ENCODE peak calls at places on chromosomes 5 and 9, in ten cellular contexts. F is SK-N-SH; C is small intestine; V is H1; E is heart left ventricle; T is effector memory CD4-positive, alpha-beta T cell; P is tibial nerve; L is psoas muscle; D is Karpas-422; Z is aorta. H is an unnamed sample.

GRCh38 chr9:84070590-84070989 is 90.0 kb downstream of the RMI1 start:
- DNase-seq in F (no peak), C (no peak), V (no peak), E (no peak), T (no peak), P (no peak), L (no peak), D (no peak), Z (no peak), H (no peak)

GRCh38 chr9:96883922-96884321 is 29.6 kb upstream of the ZNF782 start:
- DNase-seq in F (no peak), C (no peak), V (no peak), E (no peak), T (no peak), P (no peak), L (no peak), D (no peak), Z (no peak), H (no peak)

GRCh38 chr5:139394654-139395566 is at the start of gene PROB1:
- DNase-seq in F (no peak), C (no peak), V (no peak), E (peak; percentile 87), T (no peak), P (no peak), L (peak; percentile 81), D (no peak), Z (no peak), H (no peak)

GRCh38 chr5:120872292-120872691 is 408.2 kb downstream of the PRR16 start:
- DNase-seq in F (no peak), C (no peak), V (no peak), E (no peak), T (no peak), P (no peak), L (no peak), D (no peak), Z (no peak), H (no peak)

GRCh38 chr9:137437691-137438590 is 3.2 kb downstream of the ENTPD8 start:
- DNase-seq in F (peak; percentile 21), C (peak; percentile 36), V (no peak), E (peak; percentile 52), T (no peak), P (no peak), L (peak; percentile 9), D (no peak), Z (peak; percentile 40), H (no peak)

GRCh38 chr9:134518004-134518606 is 123.5 kb upstream of the COL5A1 start:
- DNase-seq in F (peak; percentile 96), C (no peak), V (no peak), E (peak; percentile 69), T (no peak), P (no peak), L (peak; percentile 65), D (no peak), Z (no peak), H (no peak)

GRCh38 chr5:98768160-98769005 is 5.1 kb upstream of the RGMB start:
- DNase-seq in F (peak; percentile 73), C (peak; percentile 68), V (peak; percentile 82), E (peak; percentile 51), T (peak; percentile 5), P (no peak), L (peak; percentile 23), D (peak; percentile 67), Z (no peak), H (peak; percentile 58)

GRCh38 chr5:103624748-103625147 is 62.2 kb upstream of the NUDT12 start:
- DNase-seq in F (no peak), C (no peak), V (no peak), E (no peak), T (no peak), P (no peak), L (no peak), D (no peak), Z (no peak), H (no peak)

GRCh38 chr5:84861306-84861705 is 476.6 kb upstream of the EDIL3 start:
- DNase-seq in F (no peak), C (no peak), V (no peak), E (no peak), T (no peak), P (no peak), L (no peak), D (no peak), Z (no peak), H (no peak)

GRCh38 chr5:32960340-32961065 is 249.4 kb downstream of the NPR3 start:
- DNase-seq in F (no peak), C (no peak), V (no peak), E (no peak), T (no peak), P (no peak), L (no peak), D (no peak), Z (no peak), H (no peak)

GRCh38 chr5:54524082-54524481 is 6.5 kb downstream of the SNX18 start:
- DNase-seq in F (no peak), C (no peak), V (no peak), E (no peak), T (no peak), P (no peak), L (no peak), D (no peak), Z (no peak), H (no peak)

GRCh38 chr5:54525226-54525625 is 7.7 kb downstream of the SNX18 start:
- DNase-seq in F (no peak), C (peak; percentile 85), V (no peak), E (no peak), T (no peak), P (no peak), L (no peak), D (no peak), Z (no peak), H (no peak)

GRCh38 chr5:54524704-54525103 is 7.1 kb downstream of the SNX18 start:
- DNase-seq in F (peak; percentile 64), C (peak; percentile 40), V (no peak), E (peak; percentile 74), T (no peak), P (no peak), L (no peak), D (no peak), Z (peak; percentile 83), H (no peak)

GRCh38 chr5:54522080-54522479 is 4.5 kb downstream of the SNX18 start:
- DNase-seq in F (no peak), C (no peak), V (no peak), E (no peak), T (no peak), P (no peak), L (no peak), D (no peak), Z (no peak), H (no peak)

DNA sequence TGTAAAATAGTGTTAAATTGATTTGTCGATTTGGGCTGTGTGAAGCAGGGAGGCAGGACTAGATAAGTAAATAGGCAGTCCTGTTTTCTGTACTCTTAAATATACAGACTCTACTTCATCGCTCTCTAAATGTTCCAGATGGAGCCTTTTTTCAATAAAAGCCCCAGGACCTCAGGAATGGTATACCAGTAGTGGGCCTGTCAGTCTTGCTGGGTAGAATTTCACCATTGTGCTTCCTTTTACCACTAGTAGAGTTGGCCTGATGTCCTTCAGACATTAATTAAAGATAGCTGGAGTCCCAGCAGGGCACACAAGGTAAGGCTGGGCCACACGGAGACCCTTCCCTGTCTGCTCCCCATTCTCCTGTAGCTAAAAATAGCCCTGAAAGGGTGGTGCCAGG is 6.0 kb downstream of the SNX18 start:
- DNase-seq in F (no peak), C (no peak), V (no peak), E (no peak), T (no peak), P (no peak), L (no peak), D (no peak), Z (no peak), H (no peak)
- H3K4me1 ChIP-seq in F (peaks cover 43% of the 10 kb centered on the region), C (peaks cover 48% of the 10 kb centered on the region), V (peaks cover 11% of the 10 kb centered on the region), E (peaks cover 77% of the 10 kb centered on the region), T (peaks cover 28% of the 10 kb centered on the region), P (peaks cover 66% of the 10 kb centered on the region), L (peaks cover 79% of the 10 kb centered on the region), D (no peaks in the 10 kb centered on the region), Z (peaks cover 3% of the 10 kb centered on the region), H (no peaks in the 10 kb centered on the region)

GRCh38 chr9:70415041-70415440 is 584 bp upstream of the KLF9 start:
- DNase-seq in F (no peak), C (no peak), V (no peak), E (no peak), T (no peak), P (no peak), L (no peak), D (no peak), Z (no peak), H (no peak)
- H3K4me1 ChIP-seq in F (peaks cover 25% of the 10 kb centered on the region), C (no peaks in the 10 kb centered on the region), V (peaks cover 6% of the 10 kb centered on the region), E (peaks cover 43% of the 10 kb centered on the region), T (peaks cover 27% of the 10 kb centered on the region), P (peaks cover 32% of the 10 kb centered on the region), L (peaks cover 36% of the 10 kb centered on the region), D (peaks cover 25% of the 10 kb centered on the region), Z (no peaks in the 10 kb centered on the region), H (peaks cover 7% of the 10 kb centered on the region)

GRCh38 chr5:77986261-77986660 is 210.1 kb upstream of the TBCA start:
- DNase-seq in F (no peak), C (no peak), V (no peak), E (no peak), T (no peak), P (no peak), L (no peak), D (no peak), Z (no peak), H (no peak)
- H3K4me1 ChIP-seq in F (peaks cover 10% of the 10 kb centered on the region), C (no peaks in the 10 kb centered on the region), V (peaks cover 28% of the 10 kb centered on the region), E (no peaks in the 10 kb centered on the region), T (no peaks in the 10 kb centered on the region), P (no peaks in the 10 kb centered on the region), L (peaks cover 3% of the 10 kb centered on the region), D (no peaks in the 10 kb centered on the region), Z (no peaks in the 10 kb centered on the region), H (peaks cover 33% of the 10 kb centered on the region)

GRCh38 chr5:73303139-73304079 is 130.4 kb downstream of the TMEM174 start:
- DNase-seq in F (peak; percentile 49), C (no peak), V (peak; percentile 85), E (no peak), T (no peak), P (no peak), L (no peak), D (no peak), Z (no peak), H (no peak)

GRCh38 chr5:73301208-73302088 is 128.5 kb downstream of the TMEM174 start:
- DNase-seq in F (no peak), C (no peak), V (peak; percentile 58), E (no peak), T (no peak), P (no peak), L (no peak), D (no peak), Z (no peak), H (no peak)

GRCh38 chr5:73304381-73304780 is 131.4 kb downstream of the TMEM174 start:
- DNase-seq in F (no peak), C (no peak), V (no peak), E (no peak), T (no peak), P (no peak), L (no peak), D (no peak), Z (no peak), H (no peak)

GRCh38 chr5:73300520-73301207 is 127.7 kb downstream of the TMEM174 start:
- DNase-seq in F (no peak), C (no peak), V (peak; percentile 59), E (no peak), T (no peak), P (no peak), L (no peak), D (no peak), Z (no peak), H (no peak)

DNA sequence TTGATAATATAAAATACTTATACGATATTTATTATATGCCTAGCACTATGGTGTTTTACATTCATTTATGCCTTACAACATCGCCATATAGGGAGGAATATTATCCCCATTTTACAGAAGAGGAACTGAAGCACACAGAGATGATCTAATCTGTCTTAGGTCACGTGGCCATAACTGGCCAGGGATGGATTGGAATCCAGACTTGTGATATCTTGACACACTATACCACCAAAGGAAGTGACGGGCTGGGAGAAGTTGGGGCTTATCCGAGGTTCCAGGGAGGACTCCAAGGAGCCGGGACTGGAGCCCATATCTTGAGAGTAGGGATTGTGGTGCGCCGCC is 129.8 kb downstream of the TMEM174 start:
- DNase-seq in F (no peak), C (no peak), V (no peak), E (no peak), T (no peak), P (no peak), L (no peak), D (no peak), Z (no peak), H (no peak)
- H3K4me1 ChIP-seq in F (no peaks in the 10 kb centered on the region), C (peaks cover 3% of the 10 kb centered on the region), V (peaks cover 16% of the 10 kb centered on the region), E (peaks cover 12% of the 10 kb centered on the region), T (peaks cover 6% of the 10 kb centered on the region), P (peaks cover 10% of the 10 kb centered on the region), L (peaks cover 16% of the 10 kb centered on the region), D (no peaks in the 10 kb centered on the region), Z (no peaks in the 10 kb centered on the region), H (no peaks in the 10 kb centered on the region)